ENCODE peak calls at places on chromosomes 2 and 18, in six cellular contexts. G is HCT116, I is psoas muscle, P is mucosa of descending colon, W is A549, Q is left lung. S is an unnamed sample.

GRCh38 chr2:224973112-224974016 is 68.9 kb downstream of the DOCK10 start:
- ATAC-seq in I (peak; percentile 51), P (peak; percentile 78), G (no peak), Q (peak; percentile 41), W (peak; percentile 43), S (no peak)

GRCh38 chr2:83081835-83082522 is 1377.1 kb downstream of the SUCLG1 start:
- ATAC-seq in W (no peak), I (no peak), P (peak; percentile 66), G (no peak), Q (peak; percentile 73), S (peak; percentile 25)

GRCh38 chr2:158482594-158482993 is 25.8 kb downstream of the PKP4 start:
- ATAC-seq in P (no peak), I (no peak), Q (peak; percentile 35), W (peak; percentile 39), G (no peak), S (no peak)

GRCh38 chr2:235073938-235074337 is 122.1 kb downstream of the SH3BP4 start:
- ATAC-seq in P (no peak), I (no peak), W (no peak), G (no peak), Q (no peak), S (no peak)

GRCh38 chr2:182049783-182050182 is 64.1 kb downstream of the PPP1R1C start:
- ATAC-seq in P (no peak), Q (no peak), W (no peak), G (no peak), I (no peak), S (peak; percentile 39)

GRCh38 chr2:211649331-211649730 is 889.3 kb downstream of the ERBB4 start:
- ATAC-seq in W (no peak), P (no peak), Q (no peak), G (no peak), I (no peak), S (no peak)

GRCh38 chr2:7022486-7022885 is 105.3 kb downstream of the RNF144A start:
- ATAC-seq in P (no peak), G (no peak), I (no peak), Q (no peak), W (no peak), S (no peak)

GRCh38 chr2:68238955-68239822 is 13.1 kb downstream of the PPP3R1 start:
- ATAC-seq in P (no peak), Q (peak; percentile 25), W (no peak), I (no peak), G (no peak), S (no peak)

GRCh38 chr2:105748564-105748963 is 3.9 kb downstream of the NCK2 start:
- ATAC-seq in I (no peak), P (no peak), G (no peak), Q (no peak), W (no peak), S (no peak)

GRCh38 chr18:47953471-47953931 is 23.0 kb upstream of the SMAD2 start:
- ATAC-seq in Q (peak; percentile 81), W (no peak), I (peak; percentile 74), G (no peak), P (peak; percentile 72), S (peak; percentile 61)

GRCh38 chr2:25479761-25480160 is 138.0 kb upstream of the DNMT3A start:
- ATAC-seq in Q (no peak), I (no peak), G (no peak), W (no peak), P (no peak), S (no peak)

GRCh38 chr2:109185338-109185737 is 56.3 kb downstream of the SH3RF3 start:
- ATAC-seq in Q (peak; percentile 33), P (no peak), G (no peak), I (peak; percentile 96), W (peak; percentile 55), S (peak; percentile 85)

GRCh38 chr2:157304811-157305712 is 20.6 kb downstream of the ERMN start:
- ATAC-seq in P (no peak), Q (no peak), W (no peak), I (no peak), G (no peak), S (no peak)

GRCh38 chr2:230347659-230348305 is 20.8 kb downstream of the SP140L start:
- ATAC-seq in W (no peak), G (no peak), Q (peak; percentile 30), P (peak; percentile 46), I (no peak), S (no peak)

GRCh38 chr2:12607971-12608370 is 108.8 kb upstream of the TRIB2 start:
- ATAC-seq in W (no peak), Q (no peak), P (no peak), I (no peak), G (no peak), S (no peak)

GRCh38 chr2:144511222-144511855 is 8.6 kb downstream of the ZEB2 start:
- ATAC-seq in Q (no peak), G (no peak), W (no peak), P (no peak), I (no peak), S (no peak)

GRCh38 chr2:144512421-144513272 is 7.3 kb downstream of the ZEB2 start:
- ATAC-seq in W (no peak), P (no peak), G (no peak), I (no peak), Q (no peak), S (no peak)

GRCh38 chr2:144510206-144510991 is 9.5 kb downstream of the ZEB2 start:
- ATAC-seq in Q (peak; percentile 5), G (no peak), I (peak; percentile 76), W (no peak), P (peak; percentile 51), S (no peak)

GRCh38 chr2:144513388-144514100 is 6.4 kb downstream of the ZEB2 start:
- ATAC-seq in W (no peak), I (no peak), Q (peak; percentile 21), G (no peak), P (no peak), S (no peak)

GRCh38 chr2:144511945-144512344 is 8.0 kb downstream of the ZEB2 start:
- ATAC-seq in Q (no peak), I (no peak), P (no peak), G (no peak), W (no peak), S (no peak)
- H3K4me3 ChIP-seq in Q (peak overlapping the region; percentile 65), I (peak overlapping the region; percentile 89), P (no peak overlapping the region), G (no peak overlapping the region), W (no peak overlapping the region), S (peak overlapping the region; percentile 66)

GRCh38 chr2:216406861-216407260 is 5.4 kb upstream of the SMARCAL1 start:
- ATAC-seq in Q (no peak), W (no peak), I (no peak), P (no peak), G (no peak), S (no peak)
- H3K4me3 ChIP-seq in Q (no peak overlapping the region), W (no peak overlapping the region), I (no peak overlapping the region), P (no peak overlapping the region), G (no peak overlapping the region), S (no peak overlapping the region)

DNA sequence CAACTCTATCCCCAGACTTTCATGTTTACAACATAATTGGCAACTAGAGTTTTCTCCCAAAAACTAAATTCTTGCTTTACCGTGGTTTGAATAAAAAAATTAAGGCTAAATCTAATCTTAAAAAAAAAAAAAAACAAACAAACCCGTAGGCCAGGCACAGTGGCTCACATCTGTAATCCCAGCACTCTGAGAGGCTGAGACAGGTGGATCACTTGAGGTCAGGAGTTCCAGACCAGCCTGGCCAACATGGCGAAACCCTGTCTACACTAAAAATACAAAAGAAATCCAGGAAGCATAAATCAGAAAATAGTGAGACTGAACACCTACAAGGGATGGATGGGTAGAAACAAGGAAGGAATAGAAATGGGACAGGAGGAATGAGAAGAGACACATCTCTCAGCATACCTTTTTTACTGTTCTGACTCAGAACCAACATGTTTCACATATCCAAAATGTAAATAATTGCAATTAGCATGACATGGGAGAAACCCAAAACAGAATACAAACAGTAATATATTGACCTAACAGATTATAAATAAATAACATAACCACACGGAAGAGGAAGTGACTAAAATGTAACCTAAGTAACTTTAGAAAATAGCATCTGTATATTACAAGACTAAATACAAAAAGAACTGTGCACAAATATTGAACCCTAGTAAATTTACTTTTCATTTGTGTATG is 17.5 kb downstream of the MGAT4A start:
- ATAC-seq in I (no peak), Q (no peak), W (no peak), P (no peak), G (no peak), S (no peak)
- H3K4me3 ChIP-seq in I (no peak overlapping the region), Q (no peak overlapping the region), W (no peak overlapping the region), P (no peak overlapping the region), G (no peak overlapping the region), S (no peak overlapping the region)

GRCh38 chr18:22346342-22346967 is 71.3 kb downstream of the CTAGE1 start:
- ATAC-seq in I (no peak), P (peak; percentile 37), W (no peak), Q (peak; percentile 16), G (peak; percentile 48), S (no peak)
- H3K4me3 ChIP-seq in I (no peak overlapping the region), P (no peak overlapping the region), W (no peak overlapping the region), Q (no peak overlapping the region), G (peak overlapping the region; percentile 26), S (no peak overlapping the region)

DNA sequence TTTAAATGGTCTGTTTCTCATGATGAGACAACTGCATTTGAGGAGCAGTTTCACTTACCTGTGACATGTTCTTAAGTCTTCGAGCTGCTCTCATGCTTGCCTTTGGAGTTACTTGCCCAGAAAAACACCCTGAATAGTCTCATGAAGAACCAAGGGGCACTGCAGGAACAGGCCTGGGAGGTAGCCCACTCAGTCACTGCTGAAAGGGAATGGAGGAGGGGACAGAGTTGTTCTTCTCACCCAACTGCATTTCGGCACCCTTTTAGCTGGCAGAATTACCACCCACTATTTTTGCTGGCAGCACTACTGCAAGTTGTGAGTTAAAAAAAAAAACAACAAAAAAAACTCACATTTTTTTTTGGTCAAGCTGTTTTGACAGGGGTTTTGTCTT is 181.9 kb downstream of the PTPRM start:
- ATAC-seq in W (no peak), Q (no peak), P (no peak), I (no peak), G (no peak), S (no peak)
- H3K4me3 ChIP-seq in W (no peak overlapping the region), Q (no peak overlapping the region), P (no peak overlapping the region), I (no peak overlapping the region), G (no peak overlapping the region), S (no peak overlapping the region)

GRCh38 chr18:70294471-70295191 is 5.8 kb downstream of the SOCS6 start:
- ATAC-seq in P (no peak), I (no peak), Q (no peak), G (no peak), W (no peak), S (no peak)

GRCh38 chr18:70295192-70295522 is 6.3 kb downstream of the SOCS6 start:
- ATAC-seq in P (no peak), Q (no peak), G (no peak), I (no peak), W (no peak), S (no peak)

GRCh38 chr18:70296781-70297180 is 7.9 kb downstream of the SOCS6 start:
- ATAC-seq in G (no peak), I (no peak), P (no peak), Q (no peak), W (no peak), S (no peak)

GRCh38 chr18:70296289-70296688 is 7.4 kb downstream of the SOCS6 start:
- ATAC-seq in G (peak; percentile 52), W (peak; percentile 83), Q (no peak), I (no peak), P (no peak), S (no peak)

DNA sequence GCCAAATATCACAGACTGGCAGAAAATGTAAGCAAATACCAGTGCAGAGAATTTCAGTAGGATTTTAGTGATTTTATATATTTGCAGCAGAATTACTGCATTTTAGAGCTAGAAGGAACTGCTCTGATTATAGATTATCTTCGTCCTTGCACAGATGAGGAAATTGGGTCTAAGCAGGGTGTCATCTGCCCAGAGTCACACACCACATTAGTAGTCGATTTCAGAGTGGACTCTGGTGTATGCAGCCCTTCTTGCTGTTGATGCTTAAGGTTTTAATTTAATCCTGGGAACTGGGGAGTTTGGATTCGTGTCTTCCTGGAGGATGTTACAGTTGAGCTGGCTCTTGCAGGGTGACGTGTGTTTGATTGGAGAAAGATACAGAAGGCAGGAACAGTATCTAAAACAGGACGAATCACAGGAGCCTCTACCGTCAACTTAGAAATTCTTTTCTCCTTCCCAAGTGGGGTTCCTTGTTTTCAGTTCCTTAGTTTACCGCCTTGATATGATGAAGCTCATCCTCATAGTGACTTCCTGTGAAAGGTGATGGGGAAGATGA is 6.9 kb downstream of the SOCS6 start:
- ATAC-seq in P (no peak), I (no peak), Q (no peak), G (no peak), W (peak; percentile 64), S (no peak)
- H3K4me3 ChIP-seq in P (no peak overlapping the region), I (peak overlapping the region; percentile 25), Q (no peak overlapping the region), G (no peak overlapping the region), W (peak overlapping the region; percentile 38), S (no peak overlapping the region)

S was measured in gastroesophageal sphincter.